ENCODE peak calls at places on chromosomes 3 and 15, in nine cellular contexts. E is small intestine, Y is heart left ventricle, J is iPS DF 6.9, Q is right atrium auricular region, R is brain microvascular endothelial cell, P is foreskin fibroblast, D is mesendoderm, T is upper lobe of left lung. I is an unnamed sample.

GRCh38 chr3:142642956-142643355 is 46.8 kb downstream of the PLS1 start:
- DNase-seq in Q (no peak), Y (no peak), J (no peak), E (no peak), T (no peak), R (no peak), D (no peak), P (no peak), I (no peak)

GRCh38 chr3:13538520-13539284 is 10.2 kb upstream of the FBLN2 start:
- DNase-seq in D (no peak), R (no peak), Y (no peak), T (no peak), Q (no peak), J (no peak), E (no peak), P (no peak), I (no peak)

GRCh38 chr3:30642715-30643361 is 36.4 kb downstream of the TGFBR2 start:
- DNase-seq in T (no peak), Q (no peak), Y (no peak), R (no peak), P (no peak), E (no peak), D (no peak), J (no peak), I (no peak)

GRCh38 chr3:185637388-185637787 is 51.3 kb downstream of the SENP2 start:
- DNase-seq in Y (no peak), R (no peak), D (no peak), J (no peak), T (no peak), Q (no peak), E (no peak), P (no peak), I (no peak)

GRCh38 chr3:49098429-49098828 is 4.6 kb upstream of the QRICH1 start:
- DNase-seq in D (no peak), P (peak), J (no peak), T (no peak), Q (no peak), Y (peak), R (no peak), E (no peak), I (no peak)

GRCh38 chr15:39365161-39365560 is 215.7 kb upstream of the THBS1 start:
- DNase-seq in T (no peak), Q (no peak), J (no peak), E (no peak), Y (no peak), P (peak), R (no peak), D (no peak), I (no peak)

GRCh38 chr3:124351430-124352142 is 359.7 kb upstream of the ROPN1 start:
- DNase-seq in Y (peak), P (peak), Q (no peak), R (peak), E (peak), D (peak), T (no peak), J (peak), I (peak)

GRCh38 chr3:184081116-184081830 is 15.6 kb upstream of the HTR3E start:
- DNase-seq in E (no peak), J (no peak), D (no peak), Y (no peak), T (no peak), Q (no peak), P (no peak), R (no peak), I (no peak)

GRCh38 chr3:13148561-13149330 is 75.5 kb upstream of the IQSEC1 start:
- DNase-seq in Q (no peak), P (no peak), R (no peak), Y (no peak), J (no peak), E (no peak), T (peak), D (no peak), I (no peak)

GRCh38 chr3:36944012-36944640 is 728 bp downstream of the TRANK1 start:
- DNase-seq in D (peak), Y (peak), E (peak), Q (peak), R (no peak), T (peak), P (peak), J (no peak), I (no peak)

GRCh38 chr15:40309344-40309862 is 1.7 kb upstream of the PLCB2 start:
- DNase-seq in Y (no peak), E (no peak), Q (no peak), R (no peak), P (no peak), D (no peak), T (no peak), J (no peak), I (no peak)

GRCh38 chr15:74482661-74483060 is 21.7 kb upstream of the UBL7 start:
- DNase-seq in T (no peak), Q (no peak), R (peak), D (peak), Y (no peak), J (peak), P (no peak), E (no peak), I (no peak)

GRCh38 chr3:23028294-23028693 is 174.8 kb upstream of the UBE2E2 start:
- DNase-seq in P (no peak), E (no peak), J (no peak), Q (no peak), R (no peak), T (no peak), D (no peak), Y (no peak), I (no peak)

GRCh38 chr15:76253851-76254440 is 57.3 kb downstream of the ETFA start:
- DNase-seq in T (no peak), Q (no peak), J (no peak), P (no peak), Y (no peak), D (peak), R (no peak), E (no peak), I (no peak)

GRCh38 chr3:156693166-156693565 is 18.8 kb downstream of the TIPARP start:
- DNase-seq in Q (no peak), P (no peak), R (peak), T (no peak), E (no peak), Y (no peak), D (no peak), J (no peak), I (no peak)

GRCh38 chr15:51575775-51576174 is 46.8 kb downstream of the DMXL2 start:
- DNase-seq in Q (no peak), T (no peak), D (no peak), E (no peak), Y (no peak), P (no peak), R (no peak), J (no peak), I (no peak)
- H3K4me3 ChIP-seq in Q (no peak), T (no peak), D (no peak), E (no peak), Y (no peak), P (no peak), R (no peak), J (no peak), I (no peak)

DNA sequence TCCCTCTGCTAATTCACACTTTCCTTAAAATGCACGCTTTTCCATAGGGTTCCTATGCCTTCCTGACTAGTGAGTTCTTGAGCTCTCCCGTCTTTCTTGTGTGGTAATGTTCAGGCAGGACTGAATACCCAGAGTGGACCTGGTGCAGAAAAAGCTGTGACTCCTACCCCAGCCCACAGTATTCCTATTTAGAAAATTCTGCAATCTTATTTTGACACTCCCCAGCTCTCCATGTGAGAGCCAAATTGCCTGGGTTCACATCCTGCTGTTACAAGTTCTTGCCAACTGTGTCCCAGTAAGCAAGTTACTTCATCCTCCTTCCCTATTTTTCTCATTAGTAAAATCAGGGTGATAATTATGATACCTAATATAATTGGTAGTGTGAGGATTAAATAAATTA is 290.8 kb upstream of the SLCO3A1 start:
- DNase-seq in P (no peak), J (no peak), Y (no peak), E (no peak), Q (no peak), T (no peak), R (no peak), D (no peak), I (no peak)
- H3K4me3 ChIP-seq in P (no peak), J (no peak), Y (no peak), E (no peak), Q (no peak), T (no peak), R (no peak), D (no peak), I (no peak)

GRCh38 chr15:79433610-79434009 is 1.5 kb downstream of the MINAR1 start:
- DNase-seq in D (peak), R (no peak), J (no peak), T (no peak), Q (no peak), Y (no peak), E (no peak), P (no peak), I (no peak)

GRCh38 chr15:79431636-79432344 is at the start of gene MINAR1:
- DNase-seq in P (peak), E (no peak), Q (no peak), R (peak), Y (no peak), T (no peak), D (peak), J (no peak), I (no peak)

GRCh38 chr15:79434361-79434760 is 2.2 kb downstream of the MINAR1 start:
- DNase-seq in R (no peak), D (no peak), E (no peak), Y (no peak), Q (no peak), T (no peak), J (no peak), P (no peak), I (no peak)

GRCh38 chr15:79430901-79431635 is 1.1 kb upstream of the MINAR1 start:
- DNase-seq in R (no peak), Q (no peak), T (no peak), Y (no peak), E (no peak), J (no peak), P (no peak), D (peak), I (no peak)

DNA sequence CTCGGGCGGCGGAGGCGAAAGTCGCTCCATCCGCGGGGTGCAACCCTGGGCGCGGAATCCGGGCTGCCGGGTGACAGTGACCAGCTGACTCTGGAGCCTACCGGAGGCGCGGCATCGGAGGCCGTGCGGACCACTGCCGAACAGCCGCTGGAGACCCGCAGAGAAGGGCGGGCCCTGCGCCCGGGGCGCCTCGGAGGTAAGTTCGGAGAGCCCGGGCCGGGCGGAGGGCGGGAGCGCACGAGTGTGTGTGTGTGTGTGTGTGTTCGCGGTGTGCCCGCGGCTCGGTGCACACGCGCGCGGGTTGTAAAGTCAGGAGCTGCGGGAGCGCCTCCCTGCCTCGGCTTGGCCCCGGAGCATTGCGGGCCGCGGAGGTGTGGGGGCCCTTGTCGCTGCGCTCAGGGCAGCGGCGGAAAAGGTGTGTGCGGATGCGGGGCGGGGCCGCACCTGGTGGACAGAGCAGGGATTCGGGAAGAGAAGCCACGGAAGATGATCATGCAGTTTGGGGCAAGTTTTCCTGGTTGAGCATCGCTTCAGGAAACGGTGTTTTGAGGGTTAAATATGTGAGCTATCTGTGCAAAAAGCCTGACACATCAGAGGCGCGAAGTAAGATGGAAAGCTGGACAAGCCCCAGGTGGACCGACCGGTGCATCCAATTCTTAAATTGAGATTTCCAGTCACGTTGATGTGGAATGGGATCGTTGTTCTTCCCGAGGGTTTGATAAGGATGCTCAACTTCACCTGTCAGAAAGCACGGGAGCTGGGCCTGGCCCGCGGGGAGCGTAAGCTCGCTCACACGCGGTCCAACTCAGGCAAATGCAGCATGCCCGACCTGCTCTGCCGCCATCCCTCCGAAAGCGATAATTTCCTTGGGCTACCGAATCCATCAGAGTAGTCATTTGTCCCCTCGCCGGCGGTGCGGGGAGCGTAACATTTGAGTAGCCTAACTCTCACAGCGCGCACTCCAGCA is 492 bp downstream of the MINAR1 start:
- DNase-seq in E (no peak), J (no peak), D (peak), R (no peak), Q (no peak), P (no peak), T (no peak), Y (no peak), I (no peak)
- H3K4me3 ChIP-seq in E (no peak), J (peak), D (no peak), R (peak), Q (peak), P (peak), T (no peak), Y (peak), I (peak)

GRCh38 chr3:175606650-175607318 is 747.6 kb downstream of the NAALADL2 start:
- DNase-seq in R (no peak), D (no peak), J (no peak), P (no peak), T (no peak), Q (no peak), Y (no peak), E (no peak), I (no peak)

GRCh38 chr3:175608351-175608750 is 749.2 kb downstream of the NAALADL2 start:
- DNase-seq in Y (no peak), E (no peak), R (no peak), T (no peak), J (no peak), D (no peak), Q (no peak), P (no peak), I (no peak)

GRCh38 chr3:175601521-175601920 is 742.4 kb downstream of the NAALADL2 start:
- DNase-seq in J (no peak), E (no peak), Y (no peak), P (no peak), R (peak), Q (no peak), D (no peak), T (no peak), I (no peak)

DNA sequence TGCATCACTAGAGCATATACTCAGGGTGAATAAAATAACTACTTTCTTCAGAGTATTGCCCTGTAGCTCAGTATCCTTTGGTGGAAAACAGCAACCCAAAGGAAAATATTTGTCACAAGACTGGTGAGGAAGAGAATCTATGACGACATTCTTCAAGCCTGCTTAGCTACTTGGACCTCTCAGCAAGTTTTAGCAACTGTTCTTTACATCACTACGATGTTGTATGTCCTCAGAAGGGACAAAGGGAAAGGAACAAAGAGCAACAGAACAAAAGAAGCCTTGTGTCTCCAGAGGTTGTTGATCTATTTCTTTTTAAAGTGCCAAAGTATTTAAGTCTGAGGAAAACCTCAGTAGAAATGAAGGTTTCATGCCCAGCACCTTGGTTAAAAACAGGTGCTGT is 746.7 kb downstream of the NAALADL2 start:
- DNase-seq in Q (no peak), J (no peak), E (no peak), Y (no peak), P (no peak), D (peak), R (no peak), T (no peak), I (no peak)
- H3K4me3 ChIP-seq in Q (no peak), J (no peak), E (no peak), Y (no peak), P (no peak), D (no peak), R (no peak), T (no peak), I (no peak)

GRCh38 chr15:52802110-52802509 is 12.0 kb upstream of the ONECUT1 start:
- DNase-seq in E (no peak), J (no peak), Q (no peak), T (no peak), P (no peak), Y (no peak), D (no peak), R (no peak), I (no peak)
- H3K4me3 ChIP-seq in E (no peak), J (no peak), Q (no peak), T (no peak), P (no peak), Y (no peak), D (no peak), R (no peak), I (no peak)

DNA sequence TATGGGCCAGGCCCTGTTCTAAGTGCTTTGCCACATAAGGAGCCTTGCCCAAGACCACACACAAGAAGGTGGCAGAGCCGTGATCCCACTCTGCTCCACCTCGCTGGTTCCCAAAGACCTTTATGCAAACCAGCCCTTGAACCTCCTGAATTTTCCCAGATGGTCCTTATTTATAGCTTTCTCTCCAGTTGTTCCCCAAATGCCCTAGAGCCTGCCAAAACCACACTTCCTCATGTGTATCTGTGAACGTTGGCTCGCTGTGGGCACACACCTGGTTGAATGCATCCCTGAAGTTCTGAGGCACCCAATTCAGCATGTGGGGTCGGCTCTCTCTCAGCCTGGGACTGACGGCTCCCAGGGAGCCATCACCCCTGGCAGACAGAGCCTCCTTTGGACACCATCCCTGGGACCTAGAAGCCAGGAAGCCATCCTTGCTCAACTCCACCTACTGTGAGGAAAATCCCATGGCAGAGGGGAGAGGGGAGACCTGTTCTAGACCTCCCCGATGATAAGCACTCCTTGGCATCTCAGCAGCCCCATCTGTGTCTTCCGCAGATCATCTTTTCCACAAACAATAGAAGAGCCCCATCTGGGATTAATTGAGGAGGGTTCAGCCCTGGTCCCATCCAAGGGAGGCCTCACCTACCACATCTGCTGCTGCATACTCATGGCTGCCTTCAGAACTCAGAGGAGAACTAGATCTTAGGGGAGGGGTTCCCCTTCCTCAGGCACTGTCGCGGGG is 42.3 kb upstream of the LIMD1 start:
- DNase-seq in D (no peak), Y (no peak), R (no peak), E (no peak), T (no peak), P (peak), Q (no peak), J (no peak), I (no peak)
- H3K4me3 ChIP-seq in D (no peak), Y (no peak), R (no peak), E (no peak), T (no peak), P (no peak), Q (no peak), J (no peak), I (no peak)

I was measured in AG04450.